ENCODE peak calls at places on chromosomes 5 and 9, in six cellular contexts. R is H9, Y is mesendoderm, A is H1, F is mesenchymal stem cell, V is IMR-90. P is an unnamed sample.

GRCh38 chr9:93657331-93658111 is 81.1 kb downstream of the PHF2 start:
- DNase-seq in A (no peak), V (no peak), R (no peak), F (no peak), Y (no peak), P (no peak)

GRCh38 chr5:171635846-171636245 is 149.8 kb upstream of the SMIM23 start:
- DNase-seq in V (no peak), A (no peak), Y (no peak), F (no peak), R (no peak), P (no peak)

GRCh38 chr5:39905356-39905755 is 480.6 kb upstream of the DAB2 start:
- DNase-seq in F (no peak), A (no peak), V (no peak), Y (no peak), R (no peak), P (no peak)

GRCh38 chr5:158430166-158430828 is 571.4 kb upstream of the CLINT1 start:
- DNase-seq in R (no peak), F (no peak), V (no peak), A (no peak), Y (no peak), P (no peak)

GRCh38 chr9:134060546-134060945 is 7.3 kb downstream of the BRD3 start:
- DNase-seq in V (no peak), R (no peak), F (no peak), Y (no peak), A (peak; percentile 38), P (no peak)

GRCh38 chr5:142883025-142883424 is 112.8 kb downstream of the ARHGAP26 start:
- DNase-seq in V (peak; percentile 65), F (peak; percentile 62), Y (no peak), A (no peak), R (no peak), P (no peak)

GRCh38 chr5:145471831-145472616 is 363.1 kb downstream of the PRELID2 start:
- DNase-seq in F (no peak), R (no peak), A (no peak), Y (peak; percentile 61), V (peak; percentile 36), P (peak; percentile 23)

GRCh38 chr9:1869843-1870242 is 145.3 kb upstream of the SMARCA2 start:
- DNase-seq in V (no peak), Y (peak; percentile 79), R (peak; percentile 55), F (no peak), A (peak; percentile 64), P (peak; percentile 20)

GRCh38 chr9:94108584-94108983 is 24.3 kb downstream of the PTPDC1 start:
- DNase-seq in F (no peak), A (no peak), V (peak; percentile 18), R (no peak), Y (peak; percentile 26), P (no peak)

GRCh38 chr9:69818946-69819345 is 1.7 kb upstream of the CFAP95 start:
- DNase-seq in Y (no peak), A (no peak), V (peak; percentile 41), F (peak; percentile 22), R (no peak), P (no peak)

GRCh38 chr5:80654391-80655230 is at the start of the genes DHFR and MSH3:
- DNase-seq in Y (peak; percentile 97), V (peak; percentile 83), R (peak; percentile 96), F (peak; percentile 90), A (peak; percentile 88), P (peak; percentile 87)
- H4K8ac ChIP-seq in Y (no peak within 1 kb of the TSS), V (peak within 1 kb of the TSS; percentile 72), R (no peak within 1 kb of the TSS), F (peak within 1 kb of the TSS; percentile 91), A (peak within 1 kb of the TSS; percentile 97), P (no peak within 1 kb of the TSS)

GRCh38 chr5:74950836-74951515 is 84.8 kb upstream of the FAM169A start:
- DNase-seq in A (no peak), R (no peak), V (peak; percentile 38), Y (no peak), F (no peak), P (no peak)

GRCh38 chr5:74952406-74952805 is 86.2 kb upstream of the FAM169A start:
- DNase-seq in F (no peak), Y (no peak), R (no peak), V (no peak), A (no peak), P (no peak)

GRCh38 chr5:74953601-74953960 is 87.4 kb upstream of the FAM169A start:
- DNase-seq in A (no peak), F (no peak), Y (no peak), R (no peak), V (no peak), P (no peak)

GRCh38 chr5:74949976-74950375 is 83.8 kb upstream of the FAM169A start:
- DNase-seq in Y (no peak), R (no peak), F (no peak), A (no peak), V (no peak), P (no peak)

GRCh38 chr5:74951855-74952254 is 85.7 kb upstream of the FAM169A start:
- DNase-seq in Y (no peak), A (no peak), R (no peak), F (peak; percentile 40), V (no peak), P (no peak)
- H2BK15ac ChIP-seq in Y (no peak overlapping the region), A (no peak overlapping the region), R (no peak overlapping the region), F (no peak overlapping the region), V (peak overlapping the region; percentile 95), P (no peak overlapping the region)

GRCh38 chr5:68222824-68223354 is 7.3 kb downstream of the PIK3R1 start:
- DNase-seq in F (no peak), A (no peak), Y (no peak), V (no peak), R (no peak), P (no peak)
- H3K23ac ChIP-seq in F (no peak overlapping the region), A (no peak overlapping the region), Y (no peak overlapping the region), V (no peak overlapping the region), R (no peak overlapping the region), P (no peak overlapping the region)

DNA sequence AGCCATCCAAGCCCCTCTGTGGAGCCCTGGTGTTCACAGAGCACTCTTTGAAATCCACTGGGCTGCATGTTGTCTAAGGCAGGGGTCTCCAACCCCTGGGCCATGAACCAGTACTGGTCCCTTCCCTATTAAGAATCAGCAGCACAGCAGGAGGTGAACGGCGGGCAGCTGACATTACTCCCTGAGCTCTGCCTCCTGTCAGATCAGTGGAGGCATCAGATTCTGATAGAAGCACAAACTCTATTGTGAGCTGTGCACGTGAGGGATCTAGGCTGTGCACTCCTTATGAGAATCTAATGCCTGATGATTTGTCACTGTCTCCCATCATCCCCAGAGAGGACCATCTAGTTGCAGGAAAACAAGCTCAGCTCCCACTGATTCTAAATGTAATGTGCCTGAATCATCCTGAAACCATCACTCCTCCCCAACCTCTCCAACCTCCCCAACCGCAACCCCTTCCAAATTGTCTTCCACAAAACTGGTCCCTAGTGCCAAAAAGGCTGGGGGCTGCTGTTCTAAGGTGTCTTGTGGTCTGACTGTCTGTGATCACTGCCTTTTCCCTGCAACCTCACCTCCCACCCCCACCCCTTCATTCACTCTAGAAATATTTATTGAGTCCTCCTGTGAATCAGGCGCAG is 171.4 kb upstream of the RAI14 start:
- DNase-seq in R (peak; percentile 35), Y (no peak), F (no peak), A (no peak), V (peak; percentile 41), P (no peak)
- H4K8ac ChIP-seq in R (no peak overlapping the region), Y (no peak overlapping the region), F (no peak overlapping the region), A (no peak overlapping the region), V (no peak overlapping the region), P (no peak overlapping the region)

GRCh38 chr5:180862645-180863044 is 1.6 kb upstream of the ZFP62 start:
- DNase-seq in R (peak; percentile 78), V (no peak), F (no peak), A (peak; percentile 57), Y (peak; percentile 84), P (no peak)
- H2BK15ac ChIP-seq in R (no peak overlapping the region), V (no peak overlapping the region), F (no peak overlapping the region), A (no peak overlapping the region), Y (no peak overlapping the region), P (no peak overlapping the region)

DNA sequence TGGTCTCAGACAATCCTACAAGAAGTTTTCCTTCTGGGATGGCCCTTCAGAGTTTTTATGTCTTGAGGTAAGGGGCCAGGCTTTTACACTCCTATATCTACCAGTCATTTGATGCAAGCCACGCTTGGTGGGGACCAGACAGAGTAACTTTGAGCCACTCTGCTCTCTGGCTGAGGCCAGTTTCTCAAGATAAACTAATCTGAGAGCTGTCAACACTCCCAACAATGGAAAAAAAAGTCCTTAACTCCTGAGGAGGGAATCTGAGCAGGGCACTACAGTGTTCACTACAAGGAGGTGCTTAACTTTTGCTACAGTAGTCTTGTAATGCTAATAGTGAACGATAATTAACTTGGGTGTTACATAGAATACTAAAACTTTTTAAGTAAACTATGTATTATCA is 62.7 kb downstream of the MRPS30 start:
- DNase-seq in R (no peak), Y (peak; percentile 3), F (no peak), V (no peak), A (no peak), P (no peak)
- H3K23ac ChIP-seq in R (no peak overlapping the region), Y (no peak overlapping the region), F (no peak overlapping the region), V (no peak overlapping the region), A (no peak overlapping the region), P (no peak overlapping the region)

GRCh38 chr5:164784230-164784629 is 1278.8 kb downstream of the MAT2B start:
- DNase-seq in Y (no peak), R (no peak), F (no peak), V (no peak), A (no peak), P (no peak)
- H4K8ac ChIP-seq in Y (no peak overlapping the region), R (no peak overlapping the region), F (no peak overlapping the region), V (no peak overlapping the region), A (no peak overlapping the region), P (no peak overlapping the region)

DNA sequence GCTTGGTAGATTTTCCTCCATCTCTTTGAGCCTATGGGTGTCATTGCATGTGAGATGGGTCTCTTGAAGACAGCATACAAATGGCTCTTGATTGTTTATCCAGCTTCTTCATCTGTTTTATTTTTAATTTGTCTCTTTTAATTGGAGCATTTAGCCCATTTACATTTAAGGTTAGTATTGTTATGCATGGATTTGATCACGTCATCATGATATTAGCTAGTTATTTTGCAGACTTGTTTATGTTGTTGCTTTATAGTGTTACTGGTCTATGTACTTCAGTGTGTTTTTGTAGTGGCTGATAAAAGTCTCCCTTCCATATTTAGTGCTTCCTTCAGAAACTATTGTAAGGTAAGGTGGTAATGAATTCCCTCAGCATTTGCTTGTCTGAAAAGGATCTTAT is 78.6 kb upstream of the RGMB start:
- DNase-seq in Y (no peak), A (no peak), R (no peak), V (no peak), F (no peak), P (no peak)
- H2BK15ac ChIP-seq in Y (no peak overlapping the region), A (no peak overlapping the region), R (no peak overlapping the region), V (no peak overlapping the region), F (no peak overlapping the region), P (no peak overlapping the region)

GRCh38 chr9:81250606-81251005 is 438.7 kb downstream of the TLE1 start:
- DNase-seq in F (no peak), V (no peak), A (no peak), R (no peak), Y (no peak), P (no peak)

DNA sequence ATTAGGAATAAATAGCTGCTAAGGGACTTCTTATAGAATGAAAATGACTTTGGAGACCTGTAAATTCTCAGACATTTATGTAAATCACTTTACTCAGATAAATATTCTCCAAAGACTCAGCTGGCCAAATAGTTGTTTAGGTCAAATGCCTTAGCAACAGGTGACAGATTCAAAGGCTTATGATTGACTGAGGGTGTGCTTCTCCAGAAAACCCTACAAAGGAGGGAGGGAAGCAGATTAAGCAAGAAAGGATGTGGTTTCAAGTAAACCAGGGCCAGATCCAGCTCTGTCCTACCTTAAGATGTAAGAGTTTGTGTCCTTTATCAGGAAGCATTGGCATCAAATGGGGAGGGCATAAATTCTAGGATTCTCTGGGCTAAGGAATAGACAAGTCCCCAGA is 433.0 kb downstream of the TLE1 start:
- DNase-seq in A (no peak), F (no peak), Y (no peak), R (no peak), V (no peak), P (no peak)
- H3K23ac ChIP-seq in A (no peak overlapping the region), F (no peak overlapping the region), Y (no peak overlapping the region), R (no peak overlapping the region), V (no peak overlapping the region), P (no peak overlapping the region)